ENCODE peak calls at places on chromosomes 5 and 9, in six cellular contexts. D is tibial nerve; F is amniotic stem cell; B is AG08395; Y is activated T-helper 2 cell treated with anti-CD3 and anti-CD28 coated beads, Interferon-gamma antibody, Interleukin-2, Interleukin-4, amounts not matched to agents 10 μg/mL and 5 μg/mL and 100 μg/mL, durations not matched to agents 14 hours and 24 hours and 36 hours; A is psoas muscle. Q is an unnamed sample.
A peak's percentile ranks its signal among the peaks of the same experiment; 100 is the strongest.

GRCh38 chr5:42872865-42873264 is 61.2 kb upstream of the SELENOP start:
- DNase-seq in F (no peak), Y (no peak), A (no peak), D (no peak), B (no peak), Q (no peak)

GRCh38 chr9:134546746-134547145 is 94.9 kb upstream of the COL5A1 start:
- DNase-seq in F (no peak), B (no peak), A (peak; percentile 45), Y (no peak), D (no peak), Q (no peak)

GRCh38 chr9:127293314-127293713 is 28.7 kb downstream of the GARNL3 start:
- DNase-seq in D (no peak), A (no peak), F (no peak), B (no peak), Y (no peak), Q (no peak)

GRCh38 chr5:1936901-1937300 is 54.2 kb upstream of the IRX4 start:
- DNase-seq in A (no peak), D (no peak), B (no peak), F (no peak), Y (no peak), Q (no peak)

GRCh38 chr9:94639045-94639995 is at the start of gene FBP1:
- DNase-seq in B (no peak), A (peak; percentile 72), D (no peak), Y (peak; percentile 12), F (no peak), Q (no peak)

GRCh38 chr9:68507098-68507795 is 33.4 kb downstream of the TMEM252 start:
- DNase-seq in A (no peak), Y (no peak), B (peak; percentile 29), D (no peak), F (no peak), Q (no peak)

GRCh38 chr5:140295414-140295813 is 7.5 kb downstream of the PFDN1 start:
- DNase-seq in D (no peak), A (no peak), F (peak; percentile 89), B (peak; percentile 47), Y (no peak), Q (peak; percentile 84)

GRCh38 chr5:159972538-159973362 is 36.2 kb upstream of the TTC1 start:
- DNase-seq in A (no peak), D (no peak), B (no peak), F (no peak), Y (no peak), Q (no peak)

GRCh38 chr5:446864-447263 is 3.9 kb downstream of the EXOC3 start:
- DNase-seq in F (no peak), Y (no peak), A (peak; percentile 46), D (no peak), B (peak; percentile 56), Q (no peak)

GRCh38 chr5:106174903-106175302 is 1495.8 kb downstream of the EFNA5 start:
- DNase-seq in D (no peak), Y (no peak), F (no peak), B (no peak), A (no peak), Q (no peak)

GRCh38 chr9:112705773-112706427 is 12.0 kb downstream of the INIP start:
- DNase-seq in Y (no peak), A (no peak), D (no peak), B (peak; percentile 21), F (no peak), Q (no peak)

GRCh38 chr5:75265731-75266130 is 29.1 kb upstream of the ANKRD31 start:
- DNase-seq in D (no peak), Y (no peak), A (no peak), B (peak; percentile 14), F (no peak), Q (peak; percentile 9)

GRCh38 chr5:20353481-20353880 is 365.5 kb upstream of the CDH18 start:
- DNase-seq in Y (no peak), F (no peak), A (no peak), B (no peak), D (no peak), Q (no peak)

GRCh38 chr5:142286111-142286510 is 38.7 kb downstream of the SPRY4 start:
- DNase-seq in D (no peak), Y (no peak), B (no peak), F (no peak), A (no peak), Q (no peak)

GRCh38 chr5:95923918-95924559 is 37.6 kb downstream of the ELL2 start:
- DNase-seq in F (no peak), B (no peak), Y (no peak), D (no peak), A (no peak), Q (no peak)

GRCh38 chr5:112492291-112492690 is 73.2 kb upstream of the EPB41L4A start:
- DNase-seq in A (no peak), B (peak; percentile 69), Y (no peak), D (no peak), F (peak; percentile 19), Q (no peak)

Q was measured in smooth muscle cell of the brain vasculature.